ENCODE peak calls at places on chromosomes 7 and 10, in four cellular contexts. V is H4, S is activated T-cell treated with anti-CD3 and anti-CD28 coated beads for 1 hour, B is NCI-H146. E is an unnamed sample.

GRCh38 chr10:5413012-5413938 is 918 bp downstream of the NET1 start:
- DNase-seq in V (peak), S (no peak), B (peak), E (no peak)

GRCh38 chr7:17233643-17234397 is 64.6 kb upstream of the AHR start:
- DNase-seq in V (peak), S (peak), B (no peak), E (peak)

GRCh38 chr10:42836771-42837468 is 54.3 kb downstream of the BMS1 start:
- DNase-seq in V (no peak), S (no peak), B (peak), E (no peak)

GRCh38 chr10:3895045-3895609 is 110.1 kb upstream of the KLF6 start:
- DNase-seq in V (peak), S (no peak), B (no peak), E (no peak)

GRCh38 chr7:99990417-99990816 is 14.6 kb upstream of the AZGP1 start:
- DNase-seq in V (no peak), S (no peak), B (peak), E (no peak)

GRCh38 chr10:128884496-128884895 is 582.5 kb upstream of the MGMT start:
- DNase-seq in V (no peak), S (no peak), B (no peak), E (no peak)

GRCh38 chr7:71484381-71484780 is 352.4 kb downstream of the GALNT17 start:
- DNase-seq in V (no peak), S (no peak), B (no peak), E (no peak)

GRCh38 chr7:28037220-28038010 is 143.2 kb downstream of the JAZF1 start:
- DNase-seq in V (peak), S (no peak), B (no peak), E (no peak)

GRCh38 chr10:24415455-24416169 is 206.7 kb downstream of the KIAA1217 start:
- DNase-seq in V (no peak), S (no peak), B (no peak), E (no peak)

GRCh38 chr10:21860718-21861117 is 142.8 kb downstream of the DNAJC1 start:
- DNase-seq in V (peak), S (no peak), B (peak), E (no peak)

GRCh38 chr7:122155566-122155965 is 11.5 kb upstream of the AASS start:
- DNase-seq in V (no peak), S (no peak), B (no peak), E (no peak)

GRCh38 chr7:66505009-66505408 is 123.7 kb upstream of the KCTD7 start:
- DNase-seq in V (no peak), S (no peak), B (no peak), E (no peak)

GRCh38 chr7:139457153-139457946 is 26.1 kb downstream of the KLRG2 start:
- DNase-seq in V (peak), S (no peak), B (no peak), E (no peak)

GRCh38 chr7:1850111-1850975 is 180.3 kb downstream of the ELFN1 start:
- DNase-seq in V (no peak), S (no peak), B (no peak), E (no peak)

E was measured in CD8-positive, alpha-beta T cell.